ENCODE peak calls at places on chromosomes 5 and 9, in four cellular contexts. W is activated naive CD8-positive, alpha-beta T cell treated with anti-CD3 and anti-CD28 coated beads for 36 hours; O is nucleus accumbens; Y is naive thymus-derived CD4-positive, alpha-beta T cell. E is an unnamed sample.

GRCh38 chr5:88290801-88291200 is 22.2 kb upstream of the TMEM161B start:
- DNase-seq in Y (no peak), O (no peak), W (no peak), E (peak; percentile 40)

GRCh38 chr9:99822096-99822595 is 461 bp downstream of the NR4A3 start:
- DNase-seq in O (no peak), Y (no peak), W (no peak), E (no peak)

GRCh38 chr9:29873579-29873978 is 2300.3 kb upstream of the C9orf72 start:
- DNase-seq in W (no peak), Y (no peak), O (no peak), E (no peak)

GRCh38 chr9:89597711-89598707 is 6.8 kb upstream of the GADD45G start:
- DNase-seq in Y (no peak), O (peak; percentile 21), W (peak; percentile 38), E (no peak)

GRCh38 chr5:83149671-83150070 is 72.3 kb downstream of the XRCC4 start:
- DNase-seq in Y (no peak), W (no peak), O (no peak), E (no peak)

GRCh38 chr9:126611188-126611587 is 2.5 kb upstream of the LMX1B start:
- DNase-seq in W (no peak), Y (no peak), O (no peak), E (no peak)

GRCh38 chr9:91154686-91155085 is 207.0 kb downstream of the AUH start:
- DNase-seq in W (no peak), Y (no peak), O (no peak), E (no peak)

GRCh38 chr9:116078640-116079039 is 75.0 kb upstream of the PAPPA start:
- DNase-seq in Y (no peak), W (no peak), O (no peak), E (no peak)

GRCh38 chr5:63500242-63500641 is 462.0 kb downstream of the HTR1A start:
- DNase-seq in Y (no peak), W (no peak), O (no peak), E (no peak)

GRCh38 chr5:72817639-72818266 is 1.3 kb downstream of the TNPO1 start:
- DNase-seq in Y (no peak), O (no peak), W (no peak), E (no peak)

GRCh38 chr5:61817472-61818326 is 485.6 kb downstream of the ZSWIM6 start:
- DNase-seq in O (peak; percentile 2), W (no peak), Y (no peak), E (peak; percentile 18)